ENCODE peak calls at places on chromosomes 3 and 15, in four cellular contexts. N is fibroblast of mammary gland; F is CD8-positive, alpha-beta T cell; G is mucosa of descending colon. A is an unnamed sample.

GRCh38 chr3:127484601-127485388 is 105.7 kb downstream of the TPRA1 start:
- DNase-seq in N (no peak), F (peak; percentile 9), G (no peak), A (peak; percentile 48)

GRCh38 chr3:16240229-16241023 is 24.3 kb downstream of the DPH3 start:
- DNase-seq in F (no peak), N (peak; percentile 94), G (no peak), A (peak; percentile 75)

GRCh38 chr3:54830658-54831057 is 97.2 kb downstream of the LRTM1 start:
- DNase-seq in G (no peak), N (peak; percentile 40), F (no peak), A (no peak)

GRCh38 chr15:25508369-25509002 is 69.7 kb upstream of the UBE3A start:
- DNase-seq in N (peak; percentile 61), G (no peak), F (no peak), A (peak; percentile 62)

GRCh38 chr3:182385356-182385755 is 407.9 kb upstream of the ATP11B start:
- DNase-seq in N (no peak), F (no peak), G (no peak), A (no peak)

GRCh38 chr3:47705391-47705790 is 76.3 kb downstream of the SMARCC1 start:
- DNase-seq in G (no peak), N (peak; percentile 50), F (no peak), A (no peak)

GRCh38 chr3:52385157-52385556 is 59.7 kb downstream of the SEMA3G start:
- DNase-seq in F (no peak), G (no peak), N (peak; percentile 37), A (peak; percentile 12)

GRCh38 chr15:52234596-52235541 is 43.7 kb upstream of the GNB5 start:
- DNase-seq in G (peak; percentile 65), F (peak; percentile 72), N (no peak), A (no peak)

GRCh38 chr15:88042047-88042446 is 214.5 kb downstream of the NTRK3 start:
- DNase-seq in F (no peak), G (no peak), N (no peak), A (no peak)

GRCh38 chr15:92011611-92012367 is 158.3 kb downstream of the SLCO3A1 start:
- DNase-seq in G (no peak), F (no peak), N (peak; percentile 33), A (peak; percentile 13)

GRCh38 chr3:156246939-156247725 is 126.8 kb downstream of the KCNAB1 start:
- DNase-seq in G (no peak), N (peak; percentile 72), F (no peak), A (peak; percentile 56)

GRCh38 chr3:38558864-38559263 is 62.7 kb downstream of the EXOG start:
- DNase-seq in N (no peak), G (no peak), F (no peak), A (no peak)

GRCh38 chr3:191068946-191069813 is 129.9 kb upstream of the OSTN start:
- DNase-seq in N (peak; percentile 81), G (no peak), F (no peak), A (no peak)

GRCh38 chr3:129526121-129526900 is 2.1 kb upstream of the RHO start:
- DNase-seq in F (no peak), N (no peak), G (peak; percentile 14), A (no peak)

GRCh38 chr3:81485444-81485865 is 276.0 kb downstream of the GBE1 start:
- DNase-seq in F (no peak), G (no peak), N (peak; percentile 89), A (peak; percentile 86)

GRCh38 chr15:33132722-33133345 is 61.7 kb downstream of the FMN1 start:
- DNase-seq in G (no peak), F (no peak), N (peak; percentile 74), A (peak; percentile 72)

GRCh38 chr3:161153480-161153879 is 48.3 kb upstream of the B3GALNT1 start:
- DNase-seq in N (no peak), G (no peak), F (no peak), A (no peak)

GRCh38 chr3:179991104-179991503 is 45.6 kb downstream of the PEX5L start:
- DNase-seq in G (no peak), F (no peak), N (no peak), A (no peak)

GRCh38 chr3:195227871-195228270 is 43.1 kb downstream of the XXYLT1 start:
- DNase-seq in N (no peak), F (peak; percentile 34), G (no peak), A (no peak)

GRCh38 chr3:18295171-18295920 is 129.8 kb downstream of the SATB1 start:
- DNase-seq in N (peak; percentile 56), F (no peak), G (no peak), A (peak; percentile 88)

GRCh38 chr3:138984816-138985215 is 21.3 kb downstream of the PRR23A start:
- DNase-seq in N (no peak), G (no peak), F (no peak), A (no peak)

GRCh38 chr3:175605851-175606250 is 746.7 kb downstream of the NAALADL2 start:
- DNase-seq in G (no peak), F (no peak), N (no peak), A (no peak)

GRCh38 chr3:106332884-106333283 is 464.1 kb upstream of the CBLB start:
- DNase-seq in F (peak; percentile 51), N (peak; percentile 30), G (no peak), A (no peak)

GRCh38 chr15:96494530-96494929 is 164.0 kb downstream of the NR2F2 start:
- DNase-seq in G (no peak), F (no peak), N (no peak), A (no peak)

GRCh38 chr3:38151667-38152265 is 13.3 kb downstream of the MYD88 start:
- DNase-seq in F (no peak), N (peak; percentile 40), G (no peak), A (no peak)

GRCh38 chr3:113890256-113890900 is 51.8 kb downstream of the GRAMD1C start:
- DNase-seq in G (no peak), F (no peak), N (no peak), A (no peak)
- TF ChIP-seq CTCF in G (no peak), F (no peak), N (no peak), A (no peak)

GRCh38 chr3:192917508-192918274 is at the start of gene MB21D2:
- DNase-seq in G (peak; percentile 79), F (peak; percentile 51), N (peak; percentile 70), A (peak; percentile 86)
- H3K4me3 ChIP-seq in G (peak within 1 kb of the TSS; percentile 58), F (peak within 1 kb of the TSS; percentile 74), N (peak within 1 kb of the TSS; percentile 90), A (peak within 1 kb of the TSS; percentile 94)

DNA sequence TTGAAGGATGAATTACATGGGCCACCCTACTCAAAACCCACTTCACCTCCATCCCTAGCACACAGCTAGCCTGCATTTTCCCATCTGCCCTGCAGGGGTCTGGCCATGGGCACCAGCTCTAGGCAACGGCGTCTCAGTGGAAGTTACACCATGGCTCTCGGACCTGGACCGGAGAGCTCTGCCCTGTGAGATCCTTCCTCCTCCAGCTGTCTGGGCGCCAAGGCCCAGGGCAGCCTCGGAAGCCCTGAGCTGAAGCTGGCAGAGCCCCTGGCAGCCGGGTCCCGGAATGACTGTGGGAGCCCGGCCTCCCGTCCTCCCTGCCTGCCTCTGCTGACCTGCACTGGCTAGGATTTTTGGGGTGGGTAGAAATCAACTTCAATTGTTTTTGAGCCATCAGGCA is 98.9 kb downstream of the CHSY1 start:
- DNase-seq in N (no peak), G (peak; percentile 46), F (no peak), A (no peak)
- TF ChIP-seq CTCF in N (peak; percentile 43), G (no peak), F (no peak), A (peak; percentile 37)

GRCh38 chr3:15114466-15115358 is 15.8 kb upstream of the RBSN start:
- DNase-seq in F (no peak), N (no peak), G (no peak), A (no peak)
- H3K4me3 ChIP-seq in F (no peak overlapping the region), N (no peak overlapping the region), G (no peak overlapping the region), A (no peak overlapping the region)

GRCh38 chr3:170222647-170223541 is 670 bp downstream of the PRKCI start:
- DNase-seq in F (peak; percentile 50), N (peak; percentile 32), G (no peak), A (peak; percentile 16)
- TF ChIP-seq CTCF in F (peak; percentile 32), N (peak; percentile 15), G (no peak), A (peak; percentile 42)

GRCh38 chr3:155110021-155110420 is 29.9 kb downstream of the MME start:
- DNase-seq in G (no peak), F (no peak), N (no peak), A (no peak)
- H3K4me3 ChIP-seq in G (no peak overlapping the region), F (no peak overlapping the region), N (no peak overlapping the region), A (no peak overlapping the region)

GRCh38 chr3:187430576-187430975 is 62.4 kb downstream of the RTP4 start:
- DNase-seq in G (no peak), F (no peak), N (no peak), A (no peak)
- TF ChIP-seq CTCF in G (no peak), F (no peak), N (peak; percentile 23), A (peak; percentile 20)